ENCODE peak calls at places on chromosome 3, in six cellular contexts. N is right atrium auricular region; K is SJSA1; E is Peyer's patch; X is mammary epithelial cell; W is naive thymus-derived CD4-positive, alpha-beta T cell. Z is an unnamed sample.

GRCh38 chr3:185335799-185336198 is 27.1 kb upstream of the MAP3K13 start:
- DNase-seq in N (no peak), K (no peak), E (no peak), X (peak; percentile 89), W (no peak), Z (peak; percentile 7)

GRCh38 chr3:146498002-146498736 is 28.8 kb upstream of the PLSCR2 start:
- DNase-seq in N (no peak), K (no peak), E (no peak), X (no peak), W (no peak), Z (no peak)

GRCh38 chr3:194058189-194058571 is 77.8 kb upstream of the HES1 start:
- DNase-seq in N (peak; percentile 62), K (peak; percentile 61), E (peak; percentile 37), X (peak; percentile 60), W (peak; percentile 39), Z (peak; percentile 93)

GRCh38 chr3:193342551-193342950 is 36.0 kb downstream of the ATP13A5 start:
- DNase-seq in N (no peak), K (no peak), E (no peak), X (no peak), W (no peak), Z (peak; percentile 59)

GRCh38 chr3:58167431-58168351 is 43.1 kb downstream of the DNASE1L3 start:
- DNase-seq in N (no peak), K (peak; percentile 95), E (no peak), X (no peak), W (peak; percentile 66), Z (peak; percentile 59)

GRCh38 chr3:123310186-123310585 is 108.4 kb downstream of the SEC22A start:
- DNase-seq in N (no peak), K (no peak), E (no peak), X (no peak), W (no peak), Z (no peak)

GRCh38 chr3:129855454-129856419 is 37.8 kb downstream of the TMCC1 start:
- DNase-seq in N (no peak), K (no peak), E (no peak), X (peak; percentile 31), W (no peak), Z (no peak)

GRCh38 chr3:125398952-125399351 is 23.8 kb upstream of the ZNF148 start:
- DNase-seq in N (no peak), K (no peak), E (no peak), X (peak; percentile 51), W (no peak), Z (no peak)

GRCh38 chr3:139302801-139303113 is 41.1 kb upstream of the MRPS22 start:
- DNase-seq in N (no peak), K (no peak), E (no peak), X (no peak), W (no peak), Z (no peak)

GRCh38 chr3:42501681-42502428 is 588 bp upstream of the VIPR1 start:
- DNase-seq in N (peak; percentile 67), K (peak; percentile 37), E (peak; percentile 66), X (peak; percentile 52), W (peak; percentile 65), Z (no peak)

GRCh38 chr3:38588995-38589937 is 60.2 kb downstream of the SCN5A start:
- DNase-seq in N (peak; percentile 38), K (peak; percentile 20), E (no peak), X (no peak), W (peak; percentile 7), Z (no peak)

GRCh38 chr3:35224571-35225280 is 414.6 kb upstream of the ARPP21 start:
- DNase-seq in N (no peak), K (no peak), E (no peak), X (no peak), W (no peak), Z (no peak)

GRCh38 chr3:24583004-24583403 is 88.4 kb upstream of the THRB start:
- DNase-seq in N (no peak), K (no peak), E (no peak), X (no peak), W (no peak), Z (no peak)

GRCh38 chr3:14210843-14211594 is 32.4 kb downstream of the LSM3 start:
- DNase-seq in N (no peak), K (peak; percentile 90), E (no peak), X (no peak), W (no peak), Z (peak; percentile 13)

GRCh38 chr3:81550415-81550814 is 211.0 kb downstream of the GBE1 start:
- DNase-seq in N (no peak), K (no peak), E (no peak), X (no peak), W (no peak), Z (no peak)

GRCh38 chr3:21294768-21295167 is 456.2 kb downstream of the ZNF385D start:
- DNase-seq in N (no peak), K (no peak), E (no peak), X (peak; percentile 39), W (no peak), Z (no peak)

GRCh38 chr3:50588759-50589433 is 19.6 kb downstream of the HEMK1 start:
- DNase-seq in N (no peak), K (no peak), E (no peak), X (peak; percentile 19), W (no peak), Z (peak; percentile 71)

GRCh38 chr3:11950576-11950975 is 53.6 kb upstream of the SYN2 start:
- DNase-seq in N (no peak), K (no peak), E (no peak), X (no peak), W (no peak), Z (no peak)

GRCh38 chr3:133927543-133928066 is 31.9 kb upstream of the RAB6B start:
- DNase-seq in N (no peak), K (peak; percentile 66), E (peak; percentile 44), X (no peak), W (peak; percentile 85), Z (peak; percentile 40)

GRCh38 chr3:141746962-141747361 is 8.9 kb downstream of the RNF7 start:
- DNase-seq in N (no peak), K (peak; percentile 52), E (no peak), X (no peak), W (no peak), Z (no peak)

GRCh38 chr3:61565569-61565968 is 4.2 kb downstream of the PTPRG start:
- DNase-seq in N (no peak), K (no peak), E (no peak), X (no peak), W (no peak), Z (no peak)

GRCh38 chr3:61564405-61565059 is 3.2 kb downstream of the PTPRG start:
- DNase-seq in N (peak; percentile 90), K (no peak), E (no peak), X (no peak), W (peak; percentile 37), Z (no peak)

GRCh38 chr3:61562042-61562809 is 855 bp downstream of the PTPRG start:
- DNase-seq in N (no peak), K (peak; percentile 41), E (no peak), X (peak; percentile 37), W (peak; percentile 27), Z (no peak)

GRCh38 chr3:61562810-61563613 is 1.6 kb downstream of the PTPRG start:
- DNase-seq in N (peak; percentile 58), K (peak; percentile 42), E (no peak), X (peak; percentile 38), W (peak; percentile 24), Z (peak; percentile 47)

DNA sequence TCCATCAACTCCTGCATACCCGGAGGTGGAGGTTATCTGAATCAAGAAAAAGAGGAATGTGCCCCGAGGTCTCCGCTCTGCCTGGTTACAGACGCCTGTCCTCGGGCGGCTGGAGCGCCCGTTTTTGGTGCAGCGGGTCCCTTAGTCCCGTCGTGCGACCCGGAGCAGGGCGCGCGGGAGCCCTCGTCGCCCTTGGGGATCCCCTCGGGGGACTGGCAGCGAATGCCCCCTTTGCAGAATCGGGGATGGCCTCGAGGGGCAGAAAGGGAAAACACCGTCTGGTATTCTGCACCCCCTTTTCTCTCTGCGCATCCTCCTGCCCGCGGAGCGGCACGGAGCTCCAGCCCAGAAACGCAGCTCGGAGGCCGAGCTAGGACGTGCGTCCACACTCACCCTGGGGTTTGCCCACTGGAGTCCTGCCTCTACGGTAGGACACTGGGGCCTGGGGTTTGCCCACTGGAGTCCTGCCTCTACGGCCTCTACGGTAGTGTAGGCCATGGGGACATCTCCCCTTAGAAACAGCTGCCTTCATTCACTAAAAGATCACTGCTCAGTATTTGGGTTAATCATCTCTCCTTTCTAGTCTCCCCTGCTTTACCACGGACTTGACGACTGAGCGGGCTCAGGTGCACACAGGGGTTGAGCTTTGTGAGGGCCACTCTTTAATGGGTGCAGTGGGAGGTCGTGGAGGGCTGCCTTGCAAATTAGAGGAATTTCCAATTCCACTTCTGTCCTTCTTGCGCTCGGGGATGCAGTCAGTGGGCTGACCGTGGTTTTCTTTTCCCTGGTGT is 2.4 kb downstream of the PTPRG start:
- DNase-seq in N (no peak), K (no peak), E (no peak), X (no peak), W (no peak), Z (no peak)
- H3K27ac ChIP-seq in N (peak overlapping the region; percentile 95), K (no peak overlapping the region), E (no peak overlapping the region), X (no peak overlapping the region), W (no peak overlapping the region), Z (no peak overlapping the region)

DNA sequence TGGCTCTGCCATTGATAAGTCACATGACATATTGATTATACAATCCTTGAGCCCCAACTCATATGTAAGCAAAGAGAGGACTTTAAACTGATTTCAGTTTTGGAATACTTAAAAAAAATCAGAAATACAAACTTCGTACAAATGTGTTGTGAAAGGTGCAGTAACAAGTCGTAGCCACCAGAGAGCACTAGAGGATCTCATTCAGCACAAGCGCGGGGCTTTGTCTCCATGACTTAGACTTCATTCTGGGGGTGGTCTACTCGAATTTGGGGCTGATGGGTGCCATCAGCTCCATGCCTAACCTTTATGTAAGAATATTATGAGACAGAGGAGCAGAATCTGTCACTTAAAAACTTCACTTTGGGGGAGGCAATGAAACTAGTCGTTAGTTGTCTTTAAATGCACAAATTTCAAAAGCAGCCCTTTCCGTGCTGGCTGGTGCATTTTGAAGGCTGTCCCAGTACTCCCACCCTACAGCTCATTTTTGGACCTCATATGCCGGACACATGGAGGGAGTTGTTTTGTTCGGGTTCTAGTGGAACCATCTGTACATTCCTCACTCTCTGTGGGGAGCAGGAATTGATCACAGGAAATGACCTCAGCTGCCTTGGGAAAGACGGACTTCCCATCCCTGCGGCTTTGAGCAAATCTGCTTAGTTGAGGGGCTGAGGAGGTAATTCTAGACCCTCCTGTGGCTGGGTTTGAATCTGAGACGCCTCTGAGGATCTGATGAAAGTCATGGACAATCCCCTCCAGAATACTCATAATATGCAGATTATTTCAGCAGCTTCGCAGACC is 27.5 kb upstream of the MASP1 start:
- DNase-seq in N (peak; percentile 70), K (peak; percentile 57), E (peak; percentile 35), X (peak; percentile 24), W (peak; percentile 25), Z (peak; percentile 6)
- H3K27ac ChIP-seq in N (no peak overlapping the region), K (no peak overlapping the region), E (no peak overlapping the region), X (no peak overlapping the region), W (no peak overlapping the region), Z (no peak overlapping the region)

DNA sequence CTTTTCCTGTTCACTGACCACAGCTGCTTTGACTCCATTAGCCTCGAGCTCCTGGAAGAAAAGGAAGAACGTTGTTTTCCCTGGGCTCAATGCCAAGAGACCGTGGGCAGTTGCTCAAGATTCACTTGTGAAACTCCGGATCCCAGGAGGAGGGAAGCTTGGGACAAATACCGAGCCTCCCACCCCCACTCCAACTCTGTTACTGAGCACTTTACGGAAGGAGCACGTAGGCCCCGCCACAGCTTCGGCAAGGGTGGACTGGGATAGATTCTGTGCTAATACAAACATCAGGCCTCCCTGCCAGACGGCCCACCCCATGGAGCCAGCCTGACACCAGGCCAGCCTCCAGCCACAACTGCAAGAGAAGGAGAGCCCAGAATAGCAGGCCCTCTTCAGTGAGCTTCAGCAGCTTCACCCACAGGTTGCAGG is 10.7 kb upstream of the FANCD2 start:
- DNase-seq in N (peak; percentile 97), K (peak; percentile 70), E (no peak), X (peak; percentile 62), W (no peak), Z (peak; percentile 92)
- H3K27ac ChIP-seq in N (peak overlapping the region; percentile 83), K (peak overlapping the region; percentile 14), E (peak overlapping the region; percentile 54), X (no peak overlapping the region), W (no peak overlapping the region), Z (peak overlapping the region; percentile 52)

GRCh38 chr3:66398228-66399025 is 102.4 kb downstream of the LRIG1 start:
- DNase-seq in N (no peak), K (no peak), E (no peak), X (peak; percentile 17), W (no peak), Z (peak; percentile 88)
- H3K27ac ChIP-seq in N (no peak overlapping the region), K (no peak overlapping the region), E (no peak overlapping the region), X (no peak overlapping the region), W (no peak overlapping the region), Z (peak overlapping the region; percentile 49)